ENCODE peak calls at places on chromosomes 12 and 14, in four cellular contexts. K, L, R and I are unnamed samples.

GRCh38 chr14:76480426-76480825 is 104.5 kb downstream of the ESRRB start:
- DNase-seq in K (no peak), L (no peak), R (no peak), I (no peak)

GRCh38 chr12:8742501-8742900 is 44.7 kb downstream of the RIMKLB start:
- DNase-seq in K (no peak), L (no peak), R (no peak), I (no peak)

GRCh38 chr14:37622231-37622923 is 26.9 kb downstream of the TTC6 start:
- DNase-seq in K (no peak), L (no peak), R (no peak), I (no peak)

GRCh38 chr12:104693493-104693892 is 236.7 kb downstream of the CHST11 start:
- DNase-seq in K (no peak), L (no peak), R (no peak), I (no peak)

GRCh38 chr14:74860899-74861733 is 14.8 kb downstream of the PROX2 start:
- DNase-seq in K (peak), L (no peak), R (peak), I (peak)

GRCh38 chr12:28936221-28936620 is 212.9 kb upstream of the FAR2 start:
- DNase-seq in K (no peak), L (no peak), R (no peak), I (no peak)

GRCh38 chr12:54394986-54395385 is 10.5 kb upstream of the ZNF385A start:
- DNase-seq in K (no peak), L (no peak), R (no peak), I (no peak)

GRCh38 chr12:41189395-41190251 is 1.5 kb downstream of the PDZRN4 start:
- DNase-seq in K (no peak), L (no peak), R (no peak), I (no peak)

GRCh38 chr14:67187210-67187609 is 2.0 kb upstream of the GARIN2 start:
- DNase-seq in K (no peak), L (no peak), R (no peak), I (no peak)

GRCh38 chr12:110304061-110304551 is 23.1 kb downstream of the ATP2A2 start:
- DNase-seq in K (no peak), L (no peak), R (no peak), I (no peak)

GRCh38 chr12:110301065-110301806 is 20.2 kb downstream of the ATP2A2 start:
- DNase-seq in K (no peak), L (no peak), R (no peak), I (no peak)
- H3K27ac ChIP-seq in K (peak), L (no peak), R (peak), I (peak)

DNA sequence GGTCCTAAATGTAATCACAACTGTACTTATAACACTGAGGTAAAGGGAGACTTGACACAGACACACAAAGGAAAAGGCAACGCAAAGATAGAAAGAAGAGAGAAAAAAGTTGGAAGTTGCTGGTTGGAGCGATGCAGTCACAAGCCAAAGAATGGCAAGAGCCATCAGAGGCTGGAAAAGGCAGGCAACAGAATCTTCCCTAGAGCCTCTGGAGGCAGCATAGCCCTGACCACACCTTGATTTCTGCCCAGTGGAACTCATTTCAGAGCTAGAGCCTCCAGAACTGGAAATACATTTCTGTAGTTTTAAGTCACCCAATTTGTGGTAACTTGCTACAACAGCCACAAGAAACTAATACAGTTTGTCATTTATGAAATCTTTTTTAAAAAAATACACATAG is 89.2 kb downstream of the PUS7L start:
- DNase-seq in K (no peak), L (no peak), R (no peak), I (no peak)
- H3K27ac ChIP-seq in K (no peak), L (no peak), R (no peak), I (no peak)

DNA sequence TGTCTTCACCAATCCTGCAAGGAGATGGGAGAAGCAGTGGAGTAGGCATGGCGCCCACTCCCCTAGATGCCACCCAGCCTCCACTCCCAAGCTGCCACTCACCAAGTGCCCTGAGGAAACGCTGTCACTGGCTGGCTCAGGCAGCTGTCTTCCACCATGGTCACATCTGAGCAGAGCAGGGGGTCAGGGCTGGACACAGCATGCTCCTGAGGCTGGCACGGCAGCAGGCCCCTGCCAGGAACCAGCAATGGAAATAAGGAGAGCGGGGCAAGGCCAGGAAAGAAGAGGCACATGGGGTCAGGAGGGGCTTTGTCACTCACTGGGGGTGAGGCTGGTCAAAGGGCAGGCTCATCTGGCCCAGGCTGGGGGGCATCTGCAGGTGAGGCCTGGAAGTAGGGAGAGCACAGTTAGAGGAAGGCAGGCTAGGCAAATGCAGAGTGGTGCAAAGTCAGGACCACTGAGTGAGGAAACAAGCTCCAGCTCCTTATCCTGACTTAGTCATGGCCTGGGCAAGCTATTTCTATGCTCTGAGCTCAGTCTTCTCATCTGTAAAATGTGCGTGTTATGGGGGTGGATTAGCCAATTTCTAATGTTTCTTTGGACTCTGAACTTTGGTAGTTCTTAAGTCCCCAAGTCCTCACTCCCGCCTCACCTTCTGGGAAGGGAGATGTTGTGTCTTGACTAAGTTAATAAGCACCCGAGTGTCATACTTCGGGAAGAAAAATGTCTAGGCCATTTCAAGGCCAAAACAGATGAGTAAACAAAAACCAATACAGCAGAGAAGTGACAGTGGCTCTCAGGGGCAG is 8.0 kb downstream of the NAB2 start:
- DNase-seq in K (no peak), L (no peak), R (no peak), I (no peak)
- H3K27ac ChIP-seq in K (peak), L (no peak), R (no peak), I (peak)

DNA sequence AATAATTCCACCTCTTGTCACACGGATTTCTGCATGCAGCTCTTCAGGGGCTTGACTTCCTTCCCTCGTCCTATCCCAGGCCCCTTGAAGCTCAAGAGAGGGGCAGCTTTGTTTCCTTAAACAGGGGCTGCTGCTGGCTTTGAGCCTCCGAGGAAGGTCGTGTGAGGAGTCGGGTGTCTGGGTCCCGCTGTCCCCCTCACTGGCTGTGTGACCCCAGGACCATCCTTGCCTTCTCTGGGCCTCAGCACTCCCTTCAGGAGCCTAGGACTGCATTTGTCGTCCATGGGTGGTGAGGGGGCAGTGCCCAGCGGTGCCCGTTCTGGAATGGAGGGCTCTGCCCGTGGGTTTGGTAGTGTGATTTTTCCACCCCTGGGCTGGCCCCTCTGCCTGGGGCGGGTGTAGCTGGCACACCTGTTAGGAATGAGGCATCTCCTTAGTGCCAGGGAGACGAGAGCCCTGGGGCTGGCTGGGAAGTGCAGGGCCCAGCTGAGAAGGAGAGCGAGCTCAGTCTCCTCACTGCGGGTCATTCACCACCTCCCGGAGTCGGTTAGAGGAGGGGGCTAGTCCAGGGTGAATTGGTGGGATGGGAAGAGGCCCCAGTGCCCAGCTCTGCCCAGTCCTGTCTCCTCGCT is 60.8 kb downstream of the TSPAN9 start:
- DNase-seq in K (no peak), L (no peak), R (no peak), I (no peak)
- H3K27ac ChIP-seq in K (no peak), L (no peak), R (peak), I (no peak)

GRCh38 chr14:68523326-68523610 is 269.6 kb downstream of the ZFP36L1 start:
- DNase-seq in K (no peak), L (no peak), R (no peak), I (no peak)
- H3K27ac ChIP-seq in K (peak), L (no peak), R (peak), I (peak)

GRCh38 chr14:104552738-104553125 is 26.8 kb upstream of the C14orf180 start:
- DNase-seq in K (no peak), L (no peak), R (no peak), I (no peak)

GRCh38 chr14:104550340-104550848 is 29.2 kb upstream of the C14orf180 start:
- DNase-seq in K (no peak), L (no peak), R (no peak), I (no peak)

GRCh38 chr14:104553166-104554087 is 26.1 kb upstream of the C14orf180 start:
- DNase-seq in K (no peak), L (no peak), R (no peak), I (no peak)

GRCh38 chr14:104550849-104551728 is 28.5 kb upstream of the C14orf180 start:
- DNase-seq in K (no peak), L (no peak), R (no peak), I (no peak)

DNA sequence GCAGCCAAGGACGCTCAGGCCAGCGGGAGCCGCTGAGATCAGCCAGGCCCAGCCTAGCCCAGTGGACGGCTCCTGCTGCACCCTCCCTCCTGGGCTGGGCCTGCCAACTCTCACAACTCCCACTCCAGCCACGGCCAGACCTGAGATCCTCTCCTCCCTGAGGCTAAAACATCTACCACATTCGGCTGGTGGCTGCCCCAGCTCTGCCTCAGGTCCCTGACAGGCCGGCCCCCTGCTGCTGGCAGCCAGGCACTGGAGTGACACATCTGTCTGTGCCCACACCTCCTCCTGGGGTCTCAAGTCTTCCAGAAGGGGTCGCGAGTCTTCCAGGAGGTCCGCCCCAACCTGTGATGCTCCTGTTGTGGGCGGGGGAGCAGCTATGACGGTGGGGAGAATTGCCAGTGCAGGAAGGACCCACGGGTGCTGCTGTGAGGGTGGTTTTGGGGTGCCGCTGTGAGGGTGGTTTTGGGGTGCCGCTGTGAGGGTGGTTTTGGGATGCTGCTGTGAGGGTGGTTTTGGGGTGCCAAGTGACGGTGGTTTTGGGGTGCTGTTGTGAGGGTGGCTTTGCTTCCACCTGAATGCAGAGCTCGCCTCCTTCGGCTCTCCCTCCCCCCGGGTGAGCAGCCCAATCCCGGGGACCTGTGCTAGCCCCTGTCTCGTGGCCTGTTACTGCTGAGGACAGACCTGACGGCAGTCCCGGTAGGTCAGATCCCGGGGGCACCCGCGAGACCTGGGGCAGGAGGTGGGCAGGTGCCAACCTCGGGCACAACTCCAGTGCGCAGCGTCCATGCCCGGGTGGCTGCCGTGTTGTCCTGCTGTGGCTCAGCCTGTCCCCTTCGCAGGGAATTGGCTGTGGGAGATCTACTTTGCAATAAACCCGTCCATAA is 27.5 kb upstream of the C14orf180 start:
- DNase-seq in K (no peak), L (no peak), R (no peak), I (no peak)
- H3K27ac ChIP-seq in K (no peak), L (no peak), R (no peak), I (no peak)

DNA sequence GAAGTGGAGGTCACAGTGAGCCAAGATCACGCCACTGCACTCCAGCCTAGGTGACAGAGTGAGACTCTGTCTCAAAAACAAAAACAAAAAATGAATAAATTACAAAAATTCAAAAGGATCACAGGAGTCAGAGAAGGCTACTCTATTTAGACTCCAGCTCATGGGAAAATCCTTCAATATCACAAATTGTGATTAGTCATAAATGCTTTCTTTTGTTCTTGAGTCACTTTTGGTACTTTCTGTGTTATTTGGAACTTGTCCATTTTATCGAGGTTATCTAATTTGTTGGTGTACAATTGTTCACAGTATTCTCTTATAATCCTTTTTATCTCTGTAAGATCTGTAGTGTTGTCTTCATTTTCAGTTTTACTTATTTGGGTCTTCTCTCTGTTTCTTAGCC is 18.9 kb downstream of the ALDH2 start:
- DNase-seq in K (no peak), L (no peak), R (no peak), I (no peak)
- H3K27ac ChIP-seq in K (no peak), L (no peak), R (no peak), I (no peak)

GRCh38 chr12:110932048-110932447 is 11.7 kb upstream of the MYL2 start:
- DNase-seq in K (no peak), L (no peak), R (no peak), I (no peak)

GRCh38 chr12:110934093-110934852 is 13.9 kb upstream of the MYL2 start:
- DNase-seq in K (no peak), L (no peak), R (no peak), I (no peak)

GRCh38 chr12:110935588-110935987 is 15.2 kb upstream of the MYL2 start:
- DNase-seq in K (no peak), L (no peak), R (no peak), I (no peak)

GRCh38 chr12:110931315-110931728 is 10.9 kb upstream of the MYL2 start:
- DNase-seq in K (no peak), L (no peak), R (peak), I (no peak)

GRCh38 chr12:110933326-110933974 is 13.1 kb upstream of the MYL2 start:
- DNase-seq in K (no peak), L (no peak), R (no peak), I (no peak)
- H3K27ac ChIP-seq in K (no peak), L (no peak), R (peak), I (no peak)

DNA sequence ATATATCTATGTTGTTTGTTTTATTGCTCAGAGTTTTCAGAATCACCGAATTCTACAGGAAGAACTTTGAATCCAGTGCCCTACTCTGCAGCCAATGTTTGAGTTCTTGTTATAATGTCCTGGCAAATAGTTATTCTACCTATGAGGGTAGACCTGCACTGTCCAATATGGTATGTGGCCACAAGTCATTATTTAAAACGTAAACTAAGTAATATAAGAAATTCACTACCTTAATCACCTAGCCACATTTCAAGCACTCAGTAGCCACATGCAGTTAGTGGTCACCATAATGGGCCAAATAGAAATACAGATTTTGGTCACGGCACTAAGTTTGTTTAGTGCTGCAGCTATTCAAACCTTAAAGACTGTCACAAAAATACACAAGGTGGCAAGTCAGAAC is 26.4 kb downstream of the GNPTAB start:
- DNase-seq in K (no peak), L (no peak), R (no peak), I (no peak)
- H3K27ac ChIP-seq in K (no peak), L (no peak), R (no peak), I (no peak)

GRCh38 chr14:104507443-104507842 is 72.1 kb upstream of the C14orf180 start:
- DNase-seq in K (no peak), L (no peak), R (no peak), I (no peak)
- H3K27ac ChIP-seq in K (no peak), L (no peak), R (no peak), I (no peak)